ENCODE peak calls at places on chromosome 22, in six cellular contexts. D, F, B, Q, A and N are unnamed samples.

GRCh38 chr22:28864878-28865596 is 18.3 kb upstream of the ZNRF3 start:
- DNase-seq in D (no peak), F (peak), B (no peak), Q (no peak), A (no peak), N (no peak)

GRCh38 chr22:43226368-43226979 is 39.5 kb upstream of the TTLL12 start:
- DNase-seq in D (no peak), F (no peak), B (no peak), Q (peak), A (no peak), N (peak)

GRCh38 chr22:25057013-25057881 is 104.7 kb downstream of the KIAA1671 start:
- DNase-seq in D (peak), F (peak), B (peak), Q (peak), A (peak), N (peak)

GRCh38 chr22:49632199-49633009 is 195.3 kb downstream of the BRD1 start:
- DNase-seq in D (peak), F (peak), B (peak), Q (peak), A (peak), N (peak)

GRCh38 chr22:29306175-29306829 is at the start of gene GAS2L1:
- DNase-seq in D (peak), F (peak), B (peak), Q (peak), A (peak), N (peak)

GRCh38 chr22:49934891-49935557 is 16.6 kb downstream of the CRELD2 start:
- DNase-seq in D (peak), F (peak), B (peak), Q (peak), A (peak), N (peak)

GRCh38 chr22:44286673-44287072 is 26.1 kb downstream of the SHISAL1 start:
- DNase-seq in D (no peak), F (no peak), B (no peak), Q (no peak), A (no peak), N (no peak)

GRCh38 chr22:28855355-28856094 is 27.8 kb upstream of the ZNRF3 start:
- DNase-seq in D (peak), F (no peak), B (peak), Q (peak), A (no peak), N (peak)

GRCh38 chr22:37435970-37436603 is 8.8 kb upstream of the ELFN2 start:
- DNase-seq in D (no peak), F (no peak), B (no peak), Q (no peak), A (no peak), N (no peak)

GRCh38 chr22:35312198-35313059 is 12.7 kb downstream of the TOM1 start:
- DNase-seq in D (no peak), F (peak), B (peak), Q (peak), A (no peak), N (peak)

GRCh38 chr22:21952586-21953571 is at the start of gene PPM1F:
- DNase-seq in D (peak), F (peak), B (peak), Q (peak), A (peak), N (peak)

GRCh38 chr22:45547016-45547345 is 44.3 kb downstream of the FBLN1 start:
- DNase-seq in D (no peak), F (no peak), B (no peak), Q (no peak), A (peak), N (no peak)

GRCh38 chr22:42560781-42561180 is 7.0 kb downstream of the SERHL2 start:
- DNase-seq in D (peak), F (no peak), B (no peak), Q (peak), A (no peak), N (peak)

GRCh38 chr22:44702479-44703219 is 645 bp downstream of the PRR5 start:
- DNase-seq in D (no peak), F (no peak), B (peak), Q (peak), A (no peak), N (no peak)

GRCh38 chr22:50683994-50684371 is 11.4 kb downstream of the SHANK3 start:
- DNase-seq in D (no peak), F (no peak), B (no peak), Q (no peak), A (no peak), N (no peak)

GRCh38 chr22:42856179-42856864 is 751 bp downstream of the ARFGAP3 start:
- DNase-seq in D (no peak), F (peak), B (peak), Q (peak), A (peak), N (no peak)

GRCh38 chr22:36341640-36342041 is 46.1 kb downstream of the MYH9 start:
- DNase-seq in D (no peak), F (no peak), B (no peak), Q (no peak), A (no peak), N (no peak)

GRCh38 chr22:26977741-26978140 is 320.4 kb downstream of the MIAT start:
- DNase-seq in D (no peak), F (no peak), B (no peak), Q (no peak), A (no peak), N (no peak)

GRCh38 chr22:36702832-36703210 is 731 bp downstream of the CACNG2 start:
- DNase-seq in D (no peak), F (no peak), B (no peak), Q (no peak), A (no peak), N (no peak)

GRCh38 chr22:43848366-43849171 is 13.7 kb downstream of the SULT4A1 start:
- DNase-seq in D (peak), F (peak), B (no peak), Q (peak), A (peak), N (peak)

GRCh38 chr22:26610072-26610958 is 7.5 kb downstream of the CRYBB1 start:
- DNase-seq in D (no peak), F (no peak), B (peak), Q (peak), A (no peak), N (peak)

GRCh38 chr22:37498289-37498909 is 12.2 kb upstream of the MFNG start:
- DNase-seq in D (peak), F (no peak), B (peak), Q (no peak), A (no peak), N (no peak)

GRCh38 chr22:48088226-48088625 is 1325.8 kb downstream of the TBC1D22A start:
- DNase-seq in D (no peak), F (no peak), B (no peak), Q (no peak), A (no peak), N (no peak)

GRCh38 chr22:49827307-49827852 is 293 bp downstream of the BRD1 start:
- DNase-seq in D (no peak), F (no peak), B (no peak), Q (peak), A (no peak), N (no peak)

GRCh38 chr22:28008649-28009048 is 89.6 kb upstream of the PITPNB start:
- DNase-seq in D (no peak), F (no peak), B (no peak), Q (no peak), A (no peak), N (no peak)

GRCh38 chr22:32044913-32045312 is 1.9 kb downstream of the SLC5A1 start:
- DNase-seq in D (no peak), F (no peak), B (peak), Q (no peak), A (no peak), N (no peak)

GRCh38 chr22:42437488-42438292 is 5.5 kb upstream of the NFAM1 start:
- DNase-seq in D (peak), F (peak), B (peak), Q (peak), A (peak), N (peak)

GRCh38 chr22:49658902-49659280 is 168.8 kb downstream of the BRD1 start:
- DNase-seq in D (no peak), F (no peak), B (no peak), Q (no peak), A (no peak), N (no peak)

GRCh38 chr22:42262964-42263363 is 7.5 kb downstream of the TCF20 start:
- DNase-seq in D (no peak), F (no peak), B (no peak), Q (no peak), A (no peak), N (no peak)

GRCh38 chr22:29073618-29074275 is 912 bp downstream of the KREMEN1 start:
- DNase-seq in D (no peak), F (peak), B (peak), Q (peak), A (peak), N (no peak)

GRCh38 chr22:37552560-37553163 is 7.6 kb upstream of the CDC42EP1 start:
- DNase-seq in D (no peak), F (no peak), B (no peak), Q (peak), A (peak), N (no peak)

GRCh38 chr22:23305922-23306374 is 125.6 kb downstream of the BCR start:
- DNase-seq in D (no peak), F (no peak), B (no peak), Q (peak), A (peak), N (peak)
- H3K4me3 ChIP-seq in D (no peak), F (no peak), B (no peak), Q (no peak), A (no peak), N (no peak)

GRCh38 chr22:40799008-40799407 is 20.1 kb downstream of the SLC25A17 start:
- DNase-seq in D (no peak), F (no peak), B (no peak), Q (no peak), A (no peak), N (no peak)

GRCh38 chr22:40803292-40803691 is 15.9 kb downstream of the SLC25A17 start:
- DNase-seq in D (no peak), F (no peak), B (no peak), Q (no peak), A (no peak), N (no peak)

GRCh38 chr22:40792451-40792850 is 26.7 kb downstream of the SLC25A17 start:
- DNase-seq in D (no peak), F (no peak), B (no peak), Q (no peak), A (no peak), N (no peak)

DNA sequence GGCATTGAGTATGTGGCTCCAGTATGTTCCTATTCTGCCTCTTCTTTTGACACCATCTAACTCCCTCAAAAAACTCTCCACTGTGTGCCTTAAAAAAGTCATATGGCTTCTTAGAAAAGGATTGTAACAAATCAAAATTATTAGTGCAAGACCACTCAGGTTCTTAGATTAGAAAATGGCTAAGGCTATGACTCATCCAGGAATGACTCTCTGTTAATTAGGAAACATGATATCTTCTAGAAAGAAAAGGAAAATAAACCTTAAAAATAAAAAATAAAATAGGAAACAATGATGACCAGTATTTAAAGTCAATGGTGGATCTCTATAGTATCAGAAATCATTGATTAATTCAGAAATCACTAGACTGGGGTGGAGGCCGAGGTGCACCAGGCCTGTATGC is 21.7 kb downstream of the SLC25A17 start:
- DNase-seq in D (no peak), F (no peak), B (no peak), Q (peak), A (no peak), N (peak)
- TF ChIP-seq CTCF in D (no peak), F (no peak), B (no peak), Q (no peak), A (no peak), N (no peak)

DNA sequence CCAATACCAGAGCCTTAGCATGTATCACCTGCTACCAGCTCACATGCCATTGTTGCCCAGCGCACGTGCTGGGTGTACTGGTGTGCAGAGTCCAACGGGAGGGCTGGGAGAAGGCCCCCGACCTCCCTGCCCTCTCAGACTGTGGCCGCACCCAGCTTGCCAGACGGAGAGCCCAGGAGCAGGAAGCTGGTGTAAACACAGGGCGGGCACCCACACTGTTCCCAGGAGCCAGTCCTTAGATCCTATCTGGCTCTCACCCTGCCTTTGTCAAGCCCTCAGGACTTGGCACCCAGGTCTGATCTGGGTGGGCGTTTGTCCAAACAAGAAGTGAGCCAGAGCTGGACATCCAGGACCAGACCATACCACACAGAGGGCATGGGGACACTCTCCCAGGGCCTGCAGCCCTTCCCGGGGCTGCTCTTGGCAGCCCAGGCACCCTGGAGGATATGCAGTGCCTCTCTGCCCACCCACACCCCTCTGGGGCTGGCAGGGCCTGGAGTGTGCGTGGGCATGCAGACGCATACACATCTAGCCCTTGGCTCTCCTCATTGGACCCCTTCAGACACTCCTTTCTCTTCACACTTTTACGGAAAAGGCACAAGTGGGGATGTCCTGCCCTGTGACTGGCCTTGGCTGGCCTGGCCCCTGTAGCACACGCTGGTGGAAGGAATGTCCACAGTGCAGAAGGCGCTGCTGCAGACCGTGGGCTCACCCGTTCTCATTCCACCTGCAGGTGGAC is 19.9 kb upstream of the CLDN5 start:
- DNase-seq in D (no peak), F (peak), B (peak), Q (no peak), A (no peak), N (no peak)
- H3K4me3 ChIP-seq in D (no peak), F (no peak), B (no peak), Q (no peak), A (no peak), N (no peak)

DNA sequence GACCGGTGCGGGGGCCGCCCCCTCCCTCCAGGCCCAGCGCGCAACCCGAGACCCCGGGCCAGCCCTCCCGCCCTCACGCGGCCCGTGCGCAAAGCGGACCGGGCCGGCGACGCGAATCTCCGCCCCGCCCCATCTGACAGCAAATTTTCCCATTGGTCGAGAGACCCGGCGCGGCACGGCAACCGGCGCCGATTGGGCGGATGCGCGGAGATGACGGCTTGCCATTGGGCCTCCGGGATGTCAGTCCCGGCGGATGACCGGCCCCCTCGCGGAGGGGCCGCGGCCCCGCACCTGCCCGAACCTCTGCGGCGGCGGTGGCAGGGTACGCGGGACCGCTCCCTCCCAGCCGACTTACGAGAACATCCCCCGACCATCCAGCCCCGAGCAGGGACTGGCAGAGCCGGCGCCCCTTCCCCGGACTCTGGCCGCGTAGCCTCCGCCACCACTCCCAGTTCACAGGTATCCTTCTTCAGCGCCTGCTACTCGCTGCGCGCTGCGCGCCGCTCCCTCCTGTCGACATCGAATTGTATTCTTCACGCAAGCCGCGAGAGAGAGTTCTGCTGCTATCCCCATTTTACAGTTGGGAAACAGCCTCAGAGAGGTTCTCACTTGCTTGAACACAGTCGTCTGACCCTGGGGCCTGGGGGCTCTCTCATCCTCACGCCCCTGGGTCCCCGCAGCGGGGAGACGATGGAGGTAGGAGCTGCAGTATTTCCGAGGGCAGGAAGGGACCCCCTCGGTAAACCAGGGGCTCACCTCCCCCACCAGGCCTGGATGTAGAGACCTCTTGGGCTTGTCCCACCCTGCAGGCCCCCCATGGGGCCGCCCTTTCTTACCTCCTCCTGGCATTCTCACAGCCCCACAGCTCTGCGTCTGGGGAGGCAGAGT is at the start of gene ARVCF:
- DNase-seq in D (peak), F (peak), B (peak), Q (peak), A (peak), N (peak)
- TF ChIP-seq CTCF in D (no peak), F (peak), B (no peak), Q (no peak), A (peak), N (no peak)

GRCh38 chr22:20857247-20857643 is 1.4 kb downstream of the PI4KA start:
- DNase-seq in D (no peak), F (no peak), B (no peak), Q (no peak), A (no peak), N (no peak)
- H3K4me3 ChIP-seq in D (peak), F (peak), B (no peak), Q (no peak), A (peak), N (peak)

DNA sequence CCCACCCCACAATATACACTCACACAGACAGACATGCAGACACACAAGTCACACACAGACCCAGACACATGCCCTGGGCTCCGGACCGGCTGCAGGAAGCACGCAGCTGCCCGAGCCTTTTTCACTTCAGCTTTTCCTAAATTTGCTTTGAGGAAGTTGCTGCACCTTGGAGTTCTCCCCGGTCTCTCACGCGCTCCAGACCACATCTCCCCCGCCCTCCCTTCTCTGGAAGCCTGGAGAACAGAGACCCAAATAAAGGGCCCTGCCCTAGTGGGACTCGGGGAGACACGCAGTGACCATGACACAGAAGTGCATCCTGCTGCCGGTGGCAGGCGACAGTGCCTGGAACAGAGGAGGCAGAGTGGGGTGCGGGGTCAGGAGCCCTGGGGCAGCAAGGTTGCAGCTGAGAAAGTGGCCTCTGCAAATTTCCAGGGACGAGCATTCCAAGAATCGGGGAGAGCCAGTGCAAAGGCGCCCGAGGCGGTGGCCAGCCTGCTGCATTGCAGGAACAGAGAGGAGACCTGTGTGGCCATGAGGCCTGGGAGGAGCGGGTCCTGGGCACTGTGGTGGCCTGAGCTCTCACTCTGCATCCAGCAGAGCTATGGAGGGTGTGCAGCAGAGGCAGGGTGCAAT is 19.1 kb downstream of the RPL3 start:
- DNase-seq in D (no peak), F (no peak), B (no peak), Q (no peak), A (no peak), N (no peak)
- TF ChIP-seq CTCF in D (no peak), F (no peak), B (no peak), Q (no peak), A (no peak), N (no peak)

GRCh38 chr22:46752911-46753310 is 9.5 kb upstream of the TBC1D22A start:
- DNase-seq in D (no peak), F (peak), B (no peak), Q (no peak), A (no peak), N (no peak)

GRCh38 chr22:46753761-46754109 is 8.7 kb upstream of the TBC1D22A start:
- DNase-seq in D (no peak), F (no peak), B (no peak), Q (no peak), A (no peak), N (no peak)

GRCh38 chr22:46754826-46755225 is 7.6 kb upstream of the TBC1D22A start:
- DNase-seq in D (no peak), F (peak), B (no peak), Q (no peak), A (no peak), N (no peak)

GRCh38 chr22:46753360-46753759 is 9.1 kb upstream of the TBC1D22A start:
- DNase-seq in D (no peak), F (peak), B (no peak), Q (no peak), A (no peak), N (no peak)

DNA sequence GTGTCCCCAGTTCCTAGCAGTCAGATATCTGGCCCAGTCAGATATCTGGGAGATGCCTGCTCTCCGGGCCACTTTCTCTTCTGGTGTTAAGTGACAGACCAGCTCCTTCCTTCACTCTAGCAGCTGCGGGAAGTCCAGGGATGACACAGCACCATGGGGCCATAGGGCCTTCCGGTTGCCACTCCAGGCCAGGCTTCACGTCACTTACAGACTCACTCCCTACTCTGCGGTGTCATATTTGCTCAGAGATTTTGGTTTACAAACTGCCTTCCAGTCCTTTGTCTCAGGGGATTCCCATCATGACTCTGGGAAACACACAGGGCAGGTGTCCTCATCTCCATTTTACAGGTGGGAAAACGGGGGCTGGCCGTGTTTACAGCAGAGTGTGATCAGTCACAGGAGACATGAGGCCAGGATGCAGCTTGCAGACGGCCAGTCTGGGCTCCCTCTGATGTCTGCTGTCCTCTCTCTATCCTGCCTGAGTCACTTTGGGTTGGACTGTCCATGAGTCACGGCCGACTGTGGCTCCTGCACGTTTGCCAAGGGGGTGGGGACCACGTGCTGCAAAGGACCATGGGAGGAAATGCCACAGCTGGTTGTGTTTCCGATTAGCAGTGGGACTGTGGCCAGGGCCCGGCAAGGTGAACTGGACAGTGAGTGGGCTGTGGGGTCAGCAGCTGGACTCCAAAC is 8.2 kb upstream of the TBC1D22A start:
- DNase-seq in D (peak), F (peak), B (peak), Q (peak), A (peak), N (peak)
- H3K4me3 ChIP-seq in D (no peak), F (no peak), B (no peak), Q (no peak), A (peak), N (no peak)

GRCh38 chr22:33083212-33083611 is 25.0 kb upstream of the SYN3 start:
- DNase-seq in D (no peak), F (no peak), B (no peak), Q (no peak), A (no peak), N (no peak)
- TF ChIP-seq CTCF in D (no peak), F (peak), B (no peak), Q (no peak), A (no peak), N (no peak)